ENCODE peak calls at places on chromosomes 2 and 18, in four cellular contexts. O is tibial nerve, I is ovary, R is stomach. Y is an unnamed sample. For H3K4me1, the result is how much of the 10 kb centered on the place peaks cover.

GRCh38 chr2:50948691-50949090 is 83.2 kb downstream of the NRXN1 start:
- DNase-seq in O (no peak), I (no peak), R (no peak), Y (no peak)

GRCh38 chr2:230658877-230659652 is 53.6 kb upstream of the CAB39 start:
- DNase-seq in O (no peak), I (no peak), R (no peak), Y (no peak)

GRCh38 chr18:79528296-79528695 is 132.6 kb downstream of the NFATC1 start:
- DNase-seq in O (no peak), I (peak), R (peak), Y (no peak)

GRCh38 chr2:143682643-143683042 is 553.4 kb downstream of the ARHGAP15 start:
- DNase-seq in O (no peak), I (no peak), R (no peak), Y (no peak)

GRCh38 chr18:26614374-26614773 is 66.0 kb upstream of the KCTD1 start:
- DNase-seq in O (no peak), I (no peak), R (no peak), Y (peak)

GRCh38 chr2:133814890-133815289 is 246.6 kb upstream of the NCKAP5 start:
- DNase-seq in O (no peak), I (no peak), R (no peak), Y (no peak)

GRCh38 chr2:112541315-112542122 is 746 bp upstream of the POLR1B start:
- DNase-seq in O (peak), I (peak), R (no peak), Y (peak)

GRCh38 chr2:152242787-152243472 is 67.4 kb upstream of the STAM2 start:
- DNase-seq in O (no peak), I (no peak), R (no peak), Y (no peak)

GRCh38 chr2:189834059-189834458 is 49.8 kb downstream of the PMS1 start:
- DNase-seq in O (no peak), I (no peak), R (no peak), Y (no peak)

DNA sequence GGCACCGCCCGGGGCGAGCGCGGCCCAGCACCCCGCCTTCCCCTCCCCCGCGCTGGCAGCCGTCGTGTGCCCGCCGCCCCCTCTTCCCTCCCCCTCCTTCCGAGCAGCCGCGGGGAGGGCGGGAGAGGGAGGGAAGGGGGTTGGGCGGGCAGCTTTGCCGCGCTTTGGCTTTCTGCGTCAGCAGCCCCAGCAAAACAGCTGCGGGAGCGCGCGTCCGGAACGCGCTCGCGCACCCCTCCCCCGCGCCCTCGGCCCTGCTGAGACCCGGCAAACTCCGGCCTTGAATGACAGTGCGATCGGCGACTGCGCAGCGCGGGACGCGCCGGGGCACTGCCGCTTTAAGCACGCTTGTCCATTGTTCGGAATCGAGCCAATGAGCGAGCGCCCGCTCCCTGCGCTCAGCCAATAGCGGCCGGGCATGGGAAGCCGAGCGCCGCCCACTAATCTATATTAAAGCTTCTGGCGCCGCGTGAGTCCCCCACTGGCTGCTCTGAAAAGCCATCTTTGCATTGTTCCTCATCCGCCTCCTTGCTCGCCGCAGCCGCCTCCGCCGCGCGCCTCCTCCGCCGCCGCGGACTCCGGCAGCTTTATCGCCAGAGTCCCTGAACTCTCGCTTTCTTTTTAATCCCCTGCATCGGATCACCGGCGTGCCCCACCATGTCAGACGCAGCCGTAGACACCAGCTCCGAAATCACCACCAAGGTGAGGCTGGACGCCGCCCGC is at the start of gene PTMA:
- DNase-seq in O (peak), I (peak), R (peak), Y (peak)
- TF ChIP-seq EP300 in O (peak), I (peak), R (peak), Y (peak)

GRCh38 chr2:100208375-100208774 is 66.0 kb upstream of the AFF3 start:
- DNase-seq in O (no peak), I (no peak), R (no peak), Y (no peak)
- H3K4me1 ChIP-seq in O (under half), I (under half), R (under half), Y (under half)

GRCh38 chr2:128090909-128091690 is at the start of gene UGGT1:
- DNase-seq in O (peak), I (peak), R (peak), Y (peak)

GRCh38 chr2:128093762-128094161 is 2.8 kb downstream of the UGGT1 start:
- DNase-seq in O (no peak), I (no peak), R (no peak), Y (no peak)

GRCh38 chr2:128090575-128090908 is 458 bp upstream of the UGGT1 start:
- DNase-seq in O (no peak), I (no peak), R (no peak), Y (no peak)

GRCh38 chr2:128091691-128092050 is 671 bp downstream of the UGGT1 start:
- DNase-seq in O (no peak), I (no peak), R (no peak), Y (no peak)

DNA sequence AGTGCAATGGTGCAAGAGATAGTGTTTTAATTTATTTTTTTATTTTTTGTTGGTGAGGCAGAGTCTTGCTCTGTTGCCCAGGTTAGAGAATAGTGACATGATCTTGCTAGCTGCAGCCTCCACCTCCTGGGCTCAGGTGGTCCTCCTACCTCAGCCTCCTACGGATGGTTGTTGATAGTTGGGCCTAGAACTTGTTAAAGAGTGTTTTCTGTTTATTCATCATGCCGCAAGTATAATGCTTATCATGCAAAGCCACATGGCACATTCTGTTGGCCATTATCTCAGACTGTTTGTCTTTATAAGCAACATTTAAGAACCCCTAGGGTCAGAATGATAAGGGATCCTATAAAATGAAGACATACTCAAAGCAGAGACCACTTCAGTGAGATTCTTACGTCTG is 1.7 kb downstream of the UGGT1 start:
- DNase-seq in O (no peak), I (no peak), R (no peak), Y (no peak)
- H3K4me3 ChIP-seq in O (no peak), I (no peak), R (peak), Y (no peak)

DNA sequence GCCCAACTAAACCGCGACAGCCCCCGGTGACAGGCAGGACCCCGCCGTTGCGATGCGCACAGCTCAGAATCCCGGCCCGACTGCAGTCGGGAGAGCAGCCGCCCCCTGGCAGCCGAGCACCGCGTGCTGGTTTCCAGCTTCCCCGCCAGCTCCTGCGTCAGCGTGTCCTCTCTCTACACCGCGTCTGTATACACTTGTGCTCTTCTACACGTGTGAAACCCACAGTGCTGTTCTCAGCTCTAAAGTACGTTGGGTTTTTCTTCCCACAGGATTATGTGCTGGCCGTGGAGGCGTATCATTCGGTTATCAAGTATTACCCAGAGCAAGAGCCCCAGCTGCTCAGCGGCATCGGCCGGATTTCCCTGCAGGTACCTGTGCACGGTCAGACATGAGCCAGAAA is 54.0 kb downstream of the ADI1 start:
- DNase-seq in O (peak), I (no peak), R (no peak), Y (no peak)
- TF ChIP-seq EP300 in O (no peak), I (no peak), R (no peak), Y (no peak)

GRCh38 chr2:96408631-96409542 is 73.3 kb downstream of the NCAPH start:
- DNase-seq in O (no peak), I (peak), R (peak), Y (no peak)

GRCh38 chr2:96412307-96413066 is 76.9 kb downstream of the NCAPH start:
- DNase-seq in O (no peak), I (no peak), R (no peak), Y (no peak)

GRCh38 chr2:96407041-96407918 is 71.7 kb downstream of the NCAPH start:
- DNase-seq in O (no peak), I (peak), R (peak), Y (no peak)

GRCh38 chr2:96407919-96408550 is 72.5 kb downstream of the NCAPH start:
- DNase-seq in O (no peak), I (no peak), R (no peak), Y (no peak)

GRCh38 chr2:96409543-96410184 is 74.1 kb downstream of the NCAPH start:
- DNase-seq in O (no peak), I (peak), R (no peak), Y (no peak)
- H3K4me1 ChIP-seq in O (under half), I (under half), R (under half), Y (under half)

DNA sequence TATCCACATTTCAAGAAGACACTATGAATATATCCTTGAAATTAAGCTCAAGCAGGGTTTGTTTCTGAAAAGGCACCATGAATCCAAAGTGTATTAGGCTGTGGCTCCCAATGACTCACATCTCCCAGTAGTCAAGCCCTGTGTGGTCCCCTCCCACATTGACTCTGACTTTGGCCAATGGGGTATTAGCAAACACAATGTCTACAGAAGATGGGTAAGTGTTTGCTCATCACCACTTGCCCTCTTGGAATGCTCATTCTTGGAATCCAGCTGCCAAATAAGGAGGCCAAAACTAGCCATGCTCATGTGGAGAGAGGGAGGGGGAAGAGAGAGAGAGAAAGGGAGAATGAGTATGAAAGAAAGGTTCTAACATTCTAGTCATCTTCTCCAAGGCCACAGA is 490.0 kb downstream of the TXNL1 start:
- DNase-seq in O (no peak), I (no peak), R (no peak), Y (no peak)
- H3K4me3 ChIP-seq in O (no peak), I (no peak), R (no peak), Y (no peak)

GRCh38 chr2:7915302-7916200 is 766.3 kb upstream of the ID2 start:
- DNase-seq in O (no peak), I (no peak), R (no peak), Y (peak)

GRCh38 chr2:7913956-7914355 is 767.9 kb upstream of the ID2 start:
- DNase-seq in O (no peak), I (no peak), R (no peak), Y (peak)

GRCh38 chr2:7919510-7919909 is 762.3 kb upstream of the ID2 start:
- DNase-seq in O (no peak), I (no peak), R (no peak), Y (peak)

GRCh38 chr2:7911196-7911595 is 770.7 kb upstream of the ID2 start:
- DNase-seq in O (no peak), I (no peak), R (no peak), Y (no peak)

GRCh38 chr2:7916670-7917069 is 765.2 kb upstream of the ID2 start:
- DNase-seq in O (no peak), I (no peak), R (no peak), Y (peak)
- TF ChIP-seq EP300 in O (no peak), I (no peak), R (no peak), Y (no peak)

GRCh38 chr2:237673130-237673921 is 45.9 kb downstream of the LRRFIP1 start:
- DNase-seq in O (no peak), I (no peak), R (peak), Y (no peak)

GRCh38 chr2:237674731-237675276 is 47.4 kb downstream of the LRRFIP1 start:
- DNase-seq in O (peak), I (peak), R (peak), Y (no peak)

GRCh38 chr2:237670641-237671040 is 43.3 kb downstream of the LRRFIP1 start:
- DNase-seq in O (no peak), I (peak), R (no peak), Y (no peak)

GRCh38 chr2:237671466-237672173 is 44.2 kb downstream of the LRRFIP1 start:
- DNase-seq in O (no peak), I (no peak), R (no peak), Y (no peak)

DNA sequence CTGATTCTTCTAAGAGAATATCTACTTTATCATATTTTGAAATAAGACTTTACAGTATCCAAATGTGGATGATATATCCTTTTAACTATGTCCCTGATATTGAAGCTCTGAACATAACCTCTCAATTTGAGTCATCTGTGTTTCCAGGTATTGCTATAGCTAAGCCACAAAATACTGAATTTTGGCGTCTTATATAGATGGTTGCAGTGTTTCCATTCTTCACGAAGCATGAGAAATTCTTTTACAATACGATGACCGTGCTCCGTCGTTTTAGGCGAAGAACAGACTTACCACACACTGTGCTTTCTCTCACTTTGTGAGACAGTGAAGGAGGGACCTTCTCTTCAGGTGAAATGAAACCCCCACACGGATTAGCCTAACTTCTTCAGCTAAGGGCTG is 45.3 kb downstream of the LRRFIP1 start:
- DNase-seq in O (no peak), I (no peak), R (no peak), Y (no peak)
- H3K4me1 ChIP-seq in O (under half), I (under half), R (under half), Y (half or more)

Y was measured in esophagus muscularis mucosa.